ENCODE peak calls at places on chromosome 19, in ten cellular contexts. T is body of pancreas, E is mammary epithelial cell, Z is choroid plexus epithelial cell, Y is astrocyte of the cerebellum, M is nephron progenitor cell, Q is ascending aorta, K is GM12864, C is fibroblast of lung, F is heart left ventricle. D is an unnamed sample.

GRCh38 chr19:14614099-14614412 is 31.2 kb downstream of the CLEC17A start:
- DNase-seq in T (no peak), E (no peak), Z (no peak), Y (no peak), M (no peak), Q (no peak), K (no peak), C (no peak), F (no peak), D (no peak)

GRCh38 chr19:4278460-4278901 is 585 bp upstream of the SHD start:
- DNase-seq in T (no peak), E (no peak), Z (no peak), Y (no peak), M (no peak), Q (no peak), K (no peak), C (no peak), F (no peak), D (no peak)

GRCh38 chr19:58551577-58552471 is 3.1 kb downstream of the CHMP2A start:
- DNase-seq in T (peak; percentile 11), E (no peak), Z (no peak), Y (no peak), M (no peak), Q (no peak), K (no peak), C (no peak), F (no peak), D (no peak)

GRCh38 chr19:1278074-1278473 is 2.7 kb downstream of the FAM174C start:
- DNase-seq in T (no peak), E (no peak), Z (no peak), Y (no peak), M (no peak), Q (no peak), K (no peak), C (no peak), F (no peak), D (no peak)

GRCh38 chr19:2478756-2479555 is 3.0 kb downstream of the GADD45B start:
- DNase-seq in T (peak; percentile 87), E (peak; percentile 69), Z (peak; percentile 86), Y (no peak), M (peak; percentile 51), Q (peak; percentile 63), K (no peak), C (peak; percentile 87), F (peak; percentile 91), D (peak; percentile 82)

GRCh38 chr19:54138777-54139256 is 1.3 kb downstream of the CNOT3 start:
- DNase-seq in T (no peak), E (no peak), Z (no peak), Y (no peak), M (peak; percentile 20), Q (no peak), K (no peak), C (no peak), F (no peak), D (no peak)

GRCh38 chr19:982567-983170 is 1.5 kb upstream of the WDR18 start:
- DNase-seq in T (peak; percentile 72), E (peak; percentile 52), Z (peak; percentile 54), Y (no peak), M (peak; percentile 88), Q (no peak), K (no peak), C (peak; percentile 42), F (peak; percentile 89), D (peak; percentile 52)

GRCh38 chr19:3407556-3408516 is 41.5 kb downstream of the NFIC start:
- DNase-seq in T (peak; percentile 70), E (no peak), Z (peak; percentile 57), Y (peak; percentile 51), M (no peak), Q (no peak), K (no peak), C (peak; percentile 53), F (no peak), D (no peak)

GRCh38 chr19:18385675-18386542 is at the start of gene GDF15:
- DNase-seq in T (peak; percentile 98), E (peak; percentile 69), Z (peak; percentile 98), Y (peak; percentile 40), M (peak; percentile 64), Q (no peak), K (no peak), C (peak; percentile 95), F (peak; percentile 76), D (peak; percentile 94)

GRCh38 chr19:41895745-41896580 is 13.0 kb downstream of the ARHGEF1 start:
- DNase-seq in T (no peak), E (no peak), Z (peak; percentile 33), Y (no peak), M (no peak), Q (no peak), K (no peak), C (no peak), F (no peak), D (no peak)
- TF ChIP-seq CTCF in T (no peak), E (peak; percentile 16), Z (peak; percentile 51), Y (peak; percentile 30), M (no peak), Q (no peak), K (peak; percentile 59), C (peak; percentile 26), F (no peak), D (peak; percentile 17)

GRCh38 chr19:39329948-39330347 is 5.9 kb downstream of the GMFG start:
- DNase-seq in T (no peak), E (no peak), Z (no peak), Y (no peak), M (no peak), Q (no peak), K (no peak), C (no peak), F (no peak), D (no peak)

GRCh38 chr19:39324242-39324842 is 3.7 kb upstream of the LRFN1 start:
- DNase-seq in T (no peak), E (no peak), Z (no peak), Y (no peak), M (no peak), Q (no peak), K (no peak), C (no peak), F (no peak), D (no peak)

GRCh38 chr19:39327318-39327717 is 6.7 kb upstream of the LRFN1 start:
- DNase-seq in T (no peak), E (no peak), Z (no peak), Y (no peak), M (no peak), Q (no peak), K (no peak), C (no peak), F (no peak), D (no peak)

GRCh38 chr19:39325778-39326680 is 5.4 kb upstream of the LRFN1 start:
- DNase-seq in T (no peak), E (no peak), Z (no peak), Y (no peak), M (no peak), Q (no peak), K (no peak), C (peak; percentile 15), F (no peak), D (peak; percentile 24)

DNA sequence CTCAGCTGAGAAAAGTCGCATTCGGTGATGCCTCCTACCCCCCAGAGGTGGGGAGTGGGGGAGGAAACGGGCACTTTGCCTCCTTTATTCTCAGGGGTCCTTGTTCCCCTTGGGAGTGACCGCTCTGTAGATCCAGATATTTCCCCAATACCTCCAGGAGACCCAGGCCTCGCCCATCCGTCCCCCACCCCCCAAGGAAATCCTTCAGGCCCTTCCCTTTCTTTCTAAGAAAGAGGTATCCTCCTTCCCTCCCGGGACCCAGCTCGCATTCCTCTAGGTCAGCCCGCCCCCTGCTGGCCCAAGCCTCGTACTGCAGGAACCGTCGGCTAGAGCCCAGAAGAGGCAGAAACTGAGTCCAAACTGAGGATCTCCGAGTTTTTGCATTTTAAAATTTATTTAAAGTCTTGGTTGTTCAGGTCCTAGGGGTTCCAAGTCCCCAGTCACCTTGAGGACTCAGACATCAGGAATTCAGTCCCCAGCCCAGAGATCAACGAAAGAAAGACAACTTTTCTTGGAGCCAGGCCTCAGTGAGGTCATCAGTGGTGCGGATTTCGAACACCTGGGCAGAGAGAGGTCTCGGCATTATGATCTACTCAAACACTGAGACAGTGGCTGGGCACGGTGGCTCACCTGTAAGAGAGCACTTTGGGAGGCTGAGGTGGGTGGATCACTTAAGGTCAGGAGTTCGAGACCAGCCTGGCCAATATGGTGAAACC is 7.5 kb upstream of the LRFN1 start:
- DNase-seq in T (peak; percentile 89), E (peak; percentile 47), Z (peak; percentile 80), Y (peak; percentile 42), M (peak; percentile 94), Q (no peak), K (no peak), C (peak; percentile 65), F (peak; percentile 91), D (peak; percentile 75)
- TF ChIP-seq CTCF in T (peak; percentile 91), E (peak; percentile 94), Z (peak; percentile 97), Y (peak; percentile 96), M (peak; percentile 95), Q (peak; percentile 96), K (peak; percentile 90), C (peak; percentile 97), F (peak; percentile 94), D (peak; percentile 96)

DNA sequence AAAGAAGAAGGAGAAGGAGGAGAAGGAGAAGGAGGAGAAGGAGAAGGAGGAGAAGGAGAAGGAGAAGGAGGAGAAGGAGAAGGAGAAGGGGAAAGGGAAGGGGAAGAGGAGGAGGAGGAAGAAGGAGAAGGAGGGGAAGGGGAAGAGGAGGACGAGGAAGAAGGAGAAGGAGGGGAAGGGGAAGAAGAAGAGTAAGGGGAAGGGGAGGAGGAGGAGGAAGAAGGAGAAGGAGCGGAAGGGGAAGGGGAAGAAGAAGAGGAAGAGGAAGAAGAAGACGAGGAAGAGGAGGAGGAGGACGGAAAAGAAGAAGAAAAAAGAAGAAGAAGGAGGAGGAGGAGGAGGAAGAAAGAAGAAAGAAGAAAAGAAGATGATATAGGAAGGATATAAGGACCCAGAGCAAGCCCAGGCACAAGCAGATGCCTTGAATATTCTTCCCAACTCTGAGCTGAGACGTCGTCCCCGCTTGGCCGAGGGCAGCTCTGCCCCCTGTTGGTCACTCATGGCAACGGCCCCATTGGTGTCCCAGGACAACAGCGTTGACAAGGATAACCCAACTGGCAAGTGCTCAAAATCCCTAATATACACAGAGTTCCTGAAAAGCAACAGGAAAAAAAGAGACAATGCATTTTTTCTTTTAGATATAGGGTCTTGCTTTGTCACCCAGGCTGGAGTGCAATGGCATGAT is 30.6 kb upstream of the IGSF23 start:
- DNase-seq in T (peak; percentile 22), E (no peak), Z (peak; percentile 46), Y (no peak), M (peak; percentile 48), Q (no peak), K (no peak), C (peak; percentile 28), F (no peak), D (peak; percentile 48)
- TF ChIP-seq CTCF in T (peak; percentile 45), E (peak; percentile 78), Z (peak; percentile 77), Y (peak; percentile 54), M (peak; percentile 57), Q (peak; percentile 36), K (peak; percentile 45), C (peak; percentile 70), F (peak; percentile 50), D (peak; percentile 76)

DNA sequence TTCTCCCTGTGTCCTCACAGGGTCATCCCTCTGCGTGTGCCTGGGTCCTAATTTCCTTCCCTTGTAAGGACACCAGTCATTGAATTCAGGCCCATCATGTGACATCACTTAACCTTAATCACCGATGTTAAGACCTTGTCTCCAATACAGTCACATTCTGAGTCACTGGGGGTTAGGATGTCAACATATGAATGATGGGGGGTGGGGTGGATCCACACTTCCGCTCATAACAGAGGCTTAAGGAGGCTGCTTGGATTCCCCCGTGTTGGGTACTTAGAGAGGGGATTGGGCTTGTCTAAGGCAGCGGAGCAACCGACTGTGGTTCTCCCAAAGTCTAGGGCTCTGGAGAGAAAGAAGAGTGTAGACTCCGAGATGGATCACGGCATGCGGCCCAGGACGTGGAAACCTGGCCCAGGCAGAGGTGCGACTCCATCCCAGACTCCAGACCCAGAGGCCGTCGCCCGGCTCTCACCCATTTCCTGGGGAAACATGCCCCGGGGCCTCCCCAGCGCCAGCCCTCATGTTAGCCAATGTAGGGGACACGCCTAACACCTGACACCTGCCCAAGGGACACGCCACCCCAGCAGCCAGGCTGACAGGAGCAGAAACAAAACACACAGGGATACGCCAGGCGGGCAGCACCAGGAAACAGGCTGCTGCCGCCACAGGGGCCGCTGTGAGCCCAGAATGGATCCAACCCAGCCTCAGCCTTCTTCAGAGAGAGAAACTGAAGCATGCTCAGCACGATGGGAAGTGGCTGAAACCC is 17.1 kb upstream of the IGLON5 start:
- DNase-seq in T (no peak), E (no peak), Z (no peak), Y (no peak), M (no peak), Q (no peak), K (no peak), C (no peak), F (no peak), D (no peak)
- TF ChIP-seq CTCF in T (no peak), E (no peak), Z (no peak), Y (no peak), M (no peak), Q (no peak), K (no peak), C (no peak), F (no peak), D (no peak)